ENCODE peak calls at places on chromosomes 16 and 17, in six cellular contexts. I is WERI-Rb-1; B is tibial nerve; R is effector memory CD4-positive, alpha-beta T cell; Y is adipocyte; T is neuronal stem cell. A is an unnamed sample. For H3K9me3, the result is how much of the 10 kb centered on the place peaks cover.

GRCh38 chr17:15076991-15077663 is 188.0 kb downstream of the PMP22 start:
- DNase-seq in I (no peak), B (no peak), R (no peak), Y (no peak), T (no peak), A (no peak)

GRCh38 chr17:15398291-15398690 is 56.9 kb upstream of the TEKT3 start:
- DNase-seq in I (no peak), B (no peak), R (no peak), Y (no peak), T (no peak), A (peak)

GRCh38 chr17:73459980-73460379 is 148.2 kb upstream of the CDC42EP4 start:
- DNase-seq in I (no peak), B (no peak), R (no peak), Y (no peak), T (no peak), A (no peak)

GRCh38 chr17:32910769-32911168 is 17.2 kb upstream of the TMEM98 start:
- DNase-seq in I (no peak), B (no peak), R (no peak), Y (no peak), T (no peak), A (no peak)

GRCh38 chr16:54194008-54194731 is 92.4 kb downstream of the IRX3 start:
- DNase-seq in I (peak), B (peak), R (no peak), Y (peak), T (peak), A (peak)

GRCh38 chr17:31674717-31675349 is 184.2 kb downstream of the COPRS start:
- DNase-seq in I (no peak), B (no peak), R (no peak), Y (peak), T (no peak), A (peak)

GRCh38 chr17:4035081-4035680 is 70.9 kb upstream of the ATP2A3 start:
- DNase-seq in I (no peak), B (no peak), R (no peak), Y (no peak), T (no peak), A (no peak)

GRCh38 chr16:89395150-89396142 is 94.9 kb downstream of the ANKRD11 start:
- DNase-seq in I (peak), B (peak), R (no peak), Y (peak), T (no peak), A (peak)

GRCh38 chr16:27407158-27407557 is 5.2 kb downstream of the IL21R start:
- DNase-seq in I (no peak), B (no peak), R (no peak), Y (no peak), T (no peak), A (no peak)

GRCh38 chr17:48143629-48144028 is 36.1 kb downstream of the SNX11 start:
- DNase-seq in I (peak), B (no peak), R (no peak), Y (no peak), T (no peak), A (no peak)

GRCh38 chr17:81537343-81537855 is 9.2 kb downstream of the FSCN2 start:
- DNase-seq in I (peak), B (no peak), R (no peak), Y (peak), T (no peak), A (no peak)

GRCh38 chr17:49993423-49994037 is 1.5 kb downstream of the DLX3 start:
- DNase-seq in I (peak), B (no peak), R (no peak), Y (peak), T (no peak), A (peak)

GRCh38 chr17:43641416-43641815 is 20.3 kb downstream of the MEOX1 start:
- DNase-seq in I (no peak), B (no peak), R (no peak), Y (no peak), T (no peak), A (no peak)

GRCh38 chr17:68527314-68527713 is 15.1 kb downstream of the PRKAR1A start:
- DNase-seq in I (no peak), B (no peak), R (no peak), Y (no peak), T (no peak), A (no peak)

GRCh38 chr17:38885044-38885727 is 15.3 kb downstream of the LASP1 start:
- DNase-seq in I (no peak), B (no peak), R (no peak), Y (no peak), T (no peak), A (no peak)

GRCh38 chr17:19004601-19005441 is at the start of gene FAM83G:
- DNase-seq in I (no peak), B (peak), R (peak), Y (peak), T (no peak), A (peak)

GRCh38 chr17:31525801-31526549 is 134.5 kb downstream of the RAB11FIP4 start:
- DNase-seq in I (peak), B (no peak), R (no peak), Y (no peak), T (no peak), A (no peak)

GRCh38 chr16:1193143-1193824 is 31.8 kb downstream of the TPSG1 start:
- DNase-seq in I (no peak), B (no peak), R (no peak), Y (no peak), T (no peak), A (peak)

GRCh38 chr16:76278086-76278485 is 885 bp downstream of the CNTNAP4 start:
- DNase-seq in I (no peak), B (no peak), R (no peak), Y (no peak), T (no peak), A (no peak)

GRCh38 chr17:40106760-40107265 is 6.4 kb upstream of the NR1D1 start:
- DNase-seq in I (peak), B (peak), R (no peak), Y (no peak), T (no peak), A (no peak)

GRCh38 chr17:62067165-62068145 is 2.4 kb upstream of the MED13 start:
- DNase-seq in I (no peak), B (no peak), R (no peak), Y (no peak), T (no peak), A (no peak)

GRCh38 chr16:75246504-75247205 is 4.8 kb downstream of the BCAR1 start:
- DNase-seq in I (no peak), B (no peak), R (no peak), Y (no peak), T (no peak), A (no peak)

GRCh38 chr17:13728751-13729150 is 127.0 kb upstream of the HS3ST3A1 start:
- DNase-seq in I (no peak), B (no peak), R (no peak), Y (no peak), T (no peak), A (no peak)

GRCh38 chr16:88726981-88727380 is 20.7 kb downstream of the CTU2 start:
- DNase-seq in I (no peak), B (no peak), R (no peak), Y (no peak), T (no peak), A (no peak)

GRCh38 chr17:71188811-71189492 is 931.9 kb upstream of the SOX9 start:
- DNase-seq in I (no peak), B (no peak), R (no peak), Y (peak), T (no peak), A (peak)

GRCh38 chr17:38747385-38748328 is 479 bp downstream of the PCGF2 start:
- DNase-seq in I (peak), B (peak), R (no peak), Y (peak), T (peak), A (peak)

GRCh38 chr17:32917081-32917480 is 10.9 kb upstream of the TMEM98 start:
- DNase-seq in I (no peak), B (no peak), R (no peak), Y (no peak), T (no peak), A (no peak)

GRCh38 chr17:81865733-81866439 is 5.3 kb downstream of the ARHGDIA start:
- DNase-seq in I (no peak), B (no peak), R (no peak), Y (no peak), T (no peak), A (no peak)

GRCh38 chr17:63838586-63839184 is 3.8 kb downstream of the SMARCD2 start:
- DNase-seq in I (peak), B (peak), R (no peak), Y (peak), T (no peak), A (peak)

GRCh38 chr17:59846391-59847165 is 46.2 kb downstream of the TUBD1 start:
- DNase-seq in I (no peak), B (peak), R (no peak), Y (peak), T (no peak), A (peak)

GRCh38 chr16:21283521-21284289 is 5.6 kb upstream of the CRYM start:
- DNase-seq in I (peak), B (no peak), R (no peak), Y (peak), T (peak), A (peak)

GRCh38 chr16:53546988-53547391 is 44.0 kb upstream of the AKTIP start:
- DNase-seq in I (peak), B (no peak), R (no peak), Y (no peak), T (no peak), A (no peak)

GRCh38 chr17:61997649-61998048 is 67.4 kb downstream of the MED13 start:
- DNase-seq in I (no peak), B (no peak), R (no peak), Y (peak), T (no peak), A (no peak)

GRCh38 chr16:85733839-85734170 is 17.1 kb downstream of the C16orf74 start:
- DNase-seq in I (no peak), B (no peak), R (no peak), Y (no peak), T (peak), A (no peak)

GRCh38 chr17:35804658-35805192 is 4.6 kb upstream of the TAF15 start:
- DNase-seq in I (peak), B (peak), R (peak), Y (peak), T (peak), A (peak)

GRCh38 chr17:17416400-17417360 is 60.1 kb upstream of the MED9 start:
- DNase-seq in I (no peak), B (no peak), R (no peak), Y (peak), T (no peak), A (peak)

GRCh38 chr17:43632231-43632630 is 29.5 kb downstream of the MEOX1 start:
- DNase-seq in I (no peak), B (no peak), R (no peak), Y (no peak), T (no peak), A (no peak)

GRCh38 chr17:82952019-82952418 is 112.2 kb upstream of the ZNF750 start:
- DNase-seq in I (no peak), B (no peak), R (no peak), Y (no peak), T (no peak), A (no peak)
- H3K9me3 ChIP-seq in I (half or more), B (under half), R (under half), Y (under half), T (half or more), A (under half)

DNA sequence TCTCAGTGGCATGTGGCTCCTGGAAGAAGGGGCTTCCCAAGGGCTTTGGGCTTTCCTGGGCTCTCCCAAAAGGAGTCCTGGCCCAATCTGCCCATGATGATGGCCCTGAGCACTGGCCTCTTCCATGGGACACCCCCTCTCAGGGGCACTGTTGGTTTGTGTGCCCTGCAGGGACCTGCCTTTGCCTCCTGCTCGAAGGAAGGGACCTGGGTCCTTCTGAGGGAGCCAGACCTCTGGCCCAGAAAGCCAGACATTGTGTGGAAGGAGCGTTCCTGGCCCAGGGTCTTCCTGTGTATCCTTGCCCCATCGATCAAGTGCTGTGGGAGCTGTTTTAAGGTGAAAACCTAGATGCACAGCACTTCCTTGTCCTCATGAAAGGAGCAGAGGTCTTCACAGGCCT is 1689.3 kb downstream of the TP53TG3F start:
- DNase-seq in I (no peak), B (no peak), R (no peak), Y (no peak), T (no peak), A (no peak)
- H3K9me3 ChIP-seq in I (under half), B (under half), R (under half), Y (under half), T (half or more), A (under half)

GRCh38 chr16:3375680-3376079 is 20.0 kb downstream of the OR2C1 start:
- DNase-seq in I (no peak), B (no peak), R (no peak), Y (no peak), T (no peak), A (no peak)

GRCh38 chr16:3383045-3383448 is 17.8 kb downstream of the ZSCAN32 start:
- DNase-seq in I (no peak), B (no peak), R (no peak), Y (no peak), T (no peak), A (no peak)

GRCh38 chr16:3377917-3378316 is 22.2 kb downstream of the OR2C1 start:
- DNase-seq in I (no peak), B (no peak), R (no peak), Y (no peak), T (no peak), A (no peak)
- H3K9me3 ChIP-seq in I (under half), B (under half), R (under half), Y (half or more), T (under half), A (under half)

GRCh38 chr16:35744084-35744483 is 2284.7 kb downstream of the TP53TG3F start:
- DNase-seq in I (no peak), B (no peak), R (no peak), Y (no peak), T (no peak), A (no peak)

GRCh38 chr16:35743101-35743692 is 2283.8 kb downstream of the TP53TG3F start:
- DNase-seq in I (no peak), B (no peak), R (no peak), Y (no peak), T (no peak), A (no peak)

GRCh38 chr16:35745821-35746248 is 2286.4 kb downstream of the TP53TG3F start:
- DNase-seq in I (no peak), B (no peak), R (no peak), Y (no peak), T (no peak), A (no peak)

GRCh38 chr16:35745191-35745590 is 2285.8 kb downstream of the TP53TG3F start:
- DNase-seq in I (no peak), B (no peak), R (no peak), Y (no peak), T (no peak), A (no peak)

GRCh38 chr16:35744716-35745115 is 2285.3 kb downstream of the TP53TG3F start:
- DNase-seq in I (no peak), B (no peak), R (no peak), Y (no peak), T (no peak), A (peak)
- H3K9me3 ChIP-seq in I (under half), B (under half), R (under half), Y (under half), T (under half), A (under half)

GRCh38 chr16:35792516-35793285 is 2333.3 kb downstream of the TP53TG3F start:
- DNase-seq in I (no peak), B (no peak), R (no peak), Y (no peak), T (no peak), A (no peak)
- H3K9me3 ChIP-seq in I (under half), B (under half), R (under half), Y (under half), T (half or more), A (under half)

GRCh38 chr17:5181509-5182305 is 10.0 kb downstream of the ZNF594 start:
- DNase-seq in I (no peak), B (no peak), R (no peak), Y (no peak), T (no peak), A (no peak)

GRCh38 chr17:5182597-5183409 is 8.9 kb downstream of the ZNF594 start:
- DNase-seq in I (no peak), B (no peak), R (no peak), Y (no peak), T (no peak), A (no peak)

GRCh38 chr17:5183410-5183793 is 8.3 kb downstream of the ZNF594 start:
- DNase-seq in I (no peak), B (no peak), R (no peak), Y (no peak), T (no peak), A (no peak)

GRCh38 chr17:5184284-5184683 is 7.4 kb downstream of the ZNF594 start:
- DNase-seq in I (no peak), B (no peak), R (no peak), Y (no peak), T (no peak), A (no peak)

GRCh38 chr17:5179003-5179402 is 12.7 kb downstream of the ZNF594 start:
- DNase-seq in I (no peak), B (no peak), R (no peak), Y (no peak), T (no peak), A (no peak)
- H3K9me3 ChIP-seq in I (half or more), B (under half), R (half or more), Y (half or more), T (under half), A (under half)

DNA sequence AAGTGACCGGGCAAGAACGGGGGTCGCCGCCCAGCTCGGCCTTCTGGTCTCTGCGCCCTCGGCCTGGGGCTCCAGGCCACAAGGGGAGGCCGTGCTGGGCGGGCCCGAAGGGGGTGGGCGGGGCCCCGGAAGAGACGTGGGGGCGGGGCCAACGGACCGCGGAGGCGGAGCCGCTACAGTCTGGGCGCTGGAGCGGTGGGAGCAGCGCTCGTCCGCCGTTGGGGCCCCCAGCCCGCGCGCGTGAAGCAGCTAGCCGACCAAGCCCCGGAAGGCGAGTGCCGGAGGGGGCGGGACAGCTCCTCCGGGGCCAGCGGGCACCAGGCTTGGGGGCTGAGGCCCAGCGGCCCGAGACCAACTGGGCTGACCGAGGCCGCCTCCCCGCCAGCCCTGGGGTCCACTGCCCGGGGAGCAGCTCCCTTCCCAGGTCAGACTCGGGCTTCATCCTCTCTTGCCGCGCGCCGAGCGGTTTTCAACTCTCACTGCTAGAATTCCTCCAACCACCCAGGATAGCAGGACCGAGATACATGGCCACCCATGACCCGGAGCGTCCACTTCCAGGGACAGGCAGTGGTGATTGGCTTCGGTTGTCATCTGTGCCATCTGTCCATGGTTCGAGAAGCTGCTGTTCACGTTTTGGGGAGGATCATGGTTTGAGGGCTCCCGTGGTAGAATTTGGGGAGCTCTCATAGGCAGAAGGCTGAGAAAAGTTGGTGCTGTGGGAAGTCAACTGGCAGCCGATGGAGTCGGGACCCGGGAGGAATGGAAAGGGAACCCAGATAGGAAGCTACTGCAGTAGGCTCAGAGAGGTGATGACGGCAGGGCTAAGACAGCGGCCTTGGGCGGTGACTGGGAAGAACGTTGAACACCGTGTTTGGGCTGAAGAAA is 44.6 kb upstream of the LCMT1 start:
- DNase-seq in I (peak), B (peak), R (peak), Y (peak), T (peak), A (peak)
- H3K9me3 ChIP-seq in I (under half), B (under half), R (under half), Y (under half), T (under half), A (under half)

GRCh38 chr16:78563905-78564304 is 464.5 kb downstream of the WWOX start:
- DNase-seq in I (no peak), B (no peak), R (no peak), Y (no peak), T (no peak), A (no peak)
- H3K9me3 ChIP-seq in I (under half), B (under half), R (under half), Y (under half), T (under half), A (under half)

GRCh38 chr16:68564367-68564985 is 25.4 kb downstream of the ZFP90 start:
- DNase-seq in I (no peak), B (no peak), R (no peak), Y (peak), T (no peak), A (no peak)

DNA sequence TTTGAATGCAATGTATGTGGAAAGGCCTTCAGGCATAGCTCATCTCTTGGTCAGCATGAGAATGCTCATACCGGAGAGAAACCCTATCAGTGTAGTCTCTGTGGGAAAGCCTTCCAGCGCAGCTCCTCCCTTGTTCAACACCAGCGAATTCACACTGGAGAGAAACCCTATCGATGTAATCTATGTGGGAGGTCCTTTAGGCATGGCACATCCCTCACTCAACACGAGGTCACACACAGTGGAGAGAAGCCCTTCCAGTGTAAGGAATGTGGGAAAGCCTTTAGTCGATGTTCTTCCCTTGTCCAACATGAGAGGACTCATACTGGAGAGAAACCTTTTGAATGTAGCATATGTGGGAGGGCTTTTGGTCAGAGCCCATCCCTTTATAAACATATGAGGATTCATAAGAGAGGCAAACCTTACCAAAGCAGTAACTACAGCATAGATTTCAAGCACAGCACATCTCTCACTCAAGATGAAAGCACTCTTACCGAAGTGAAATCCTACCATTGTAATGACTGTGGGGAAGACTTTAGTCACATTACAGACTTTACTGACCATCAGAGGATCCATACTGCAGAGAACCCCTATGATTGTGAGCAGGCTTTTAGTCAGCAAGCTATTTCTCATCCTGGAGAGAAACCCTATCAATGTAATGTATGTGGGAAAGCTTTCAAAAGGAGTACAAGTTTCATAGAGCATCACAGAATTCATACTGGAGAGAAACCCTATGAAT is 24.7 kb downstream of the ZFP90 start:
- DNase-seq in I (no peak), B (no peak), R (no peak), Y (no peak), T (no peak), A (no peak)
- H3K9me3 ChIP-seq in I (half or more), B (half or more), R (half or more), Y (half or more), T (half or more), A (under half)

A was measured in MG63.